ENCODE peak calls at places on chromosomes 2 and 18, in seven cellular contexts. One of them, this sample, is unnamed.

GRCh38 chr2:29920631-29921559 is 491 bp downstream of the ALK start:
- DNase-seq in fibroblast of lung: peak; percentile 1
- DNase-seq in hepatocyte: peak; percentile 38
- DNase-seq in ovary: peak; percentile 17
- DNase-seq in upper lobe of left lung: peak; percentile 72
- DNase-seq in HepG2: no peak
- DNase-seq in SK-N-SH: peak; percentile 76
- DNase-seq in this sample: peak; percentile 79

GRCh38 chr2:150605664-150606063 is 118.2 kb upstream of the RND3 start:
- DNase-seq in upper lobe of left lung: no peak
- DNase-seq in fibroblast of lung: no peak
- DNase-seq in ovary: no peak
- DNase-seq in SK-N-SH: no peak
- DNase-seq in HepG2: no peak
- DNase-seq in hepatocyte: no peak
- DNase-seq in this sample: no peak

GRCh38 chr2:68472796-68473414 is 5.5 kb downstream of the APLF start:
- DNase-seq in ovary: no peak
- DNase-seq in hepatocyte: no peak
- DNase-seq in SK-N-SH: no peak
- DNase-seq in fibroblast of lung: no peak
- DNase-seq in upper lobe of left lung: no peak
- DNase-seq in HepG2: no peak
- DNase-seq in this sample: no peak

GRCh38 chr18:9366126-9366714 is 31.6 kb downstream of the TWSG1 start:
- DNase-seq in ovary: no peak
- DNase-seq in SK-N-SH: peak; percentile 31
- DNase-seq in hepatocyte: peak; percentile 61
- DNase-seq in HepG2: no peak
- DNase-seq in fibroblast of lung: peak; percentile 44
- DNase-seq in upper lobe of left lung: no peak
- DNase-seq in this sample: peak; percentile 87

GRCh38 chr2:158619496-158619895 is 162.7 kb downstream of the PKP4 start:
- DNase-seq in HepG2: peak; percentile 70
- DNase-seq in ovary: no peak
- DNase-seq in upper lobe of left lung: no peak
- DNase-seq in fibroblast of lung: peak; percentile 31
- DNase-seq in SK-N-SH: no peak
- DNase-seq in hepatocyte: peak; percentile 14
- DNase-seq in this sample: no peak

GRCh38 chr2:26805241-26805676 is 19.4 kb downstream of the CENPA start:
- DNase-seq in ovary: no peak
- DNase-seq in upper lobe of left lung: no peak
- DNase-seq in hepatocyte: no peak
- DNase-seq in fibroblast of lung: peak; percentile 57
- DNase-seq in SK-N-SH: no peak
- DNase-seq in HepG2: no peak
- DNase-seq in this sample: no peak

GRCh38 chr18:4888251-4888650 is 308.8 kb downstream of the AKAIN1 start:
- DNase-seq in ovary: no peak
- DNase-seq in SK-N-SH: no peak
- DNase-seq in upper lobe of left lung: no peak
- DNase-seq in hepatocyte: no peak
- DNase-seq in HepG2: no peak
- DNase-seq in fibroblast of lung: no peak
- DNase-seq in this sample: no peak

GRCh38 chr2:120110507-120110906 is 97.6 kb downstream of the EPB41L5 start:
- DNase-seq in ovary: no peak
- DNase-seq in HepG2: no peak
- DNase-seq in fibroblast of lung: no peak
- DNase-seq in SK-N-SH: no peak
- DNase-seq in upper lobe of left lung: no peak
- DNase-seq in hepatocyte: no peak
- DNase-seq in this sample: no peak

GRCh38 chr18:77749189-77749588 is 499.5 kb downstream of the GALR1 start:
- DNase-seq in upper lobe of left lung: no peak
- DNase-seq in ovary: no peak
- DNase-seq in fibroblast of lung: no peak
- DNase-seq in hepatocyte: no peak
- DNase-seq in HepG2: no peak
- DNase-seq in SK-N-SH: peak; percentile 53
- DNase-seq in this sample: peak; percentile 84

GRCh38 chr2:8263931-8264330 is 417.9 kb upstream of the ID2 start:
- DNase-seq in ovary: no peak
- DNase-seq in SK-N-SH: no peak
- DNase-seq in HepG2: no peak
- DNase-seq in fibroblast of lung: no peak
- DNase-seq in hepatocyte: no peak
- DNase-seq in upper lobe of left lung: no peak
- DNase-seq in this sample: peak; percentile 44

GRCh38 chr2:121080013-121080772 is 204.8 kb downstream of the TFCP2L1 start:
- DNase-seq in HepG2: peak; percentile 61
- DNase-seq in ovary: peak; percentile 75
- DNase-seq in upper lobe of left lung: no peak
- DNase-seq in hepatocyte: peak; percentile 76
- DNase-seq in SK-N-SH: peak; percentile 85
- DNase-seq in fibroblast of lung: peak; percentile 53
- DNase-seq in this sample: peak; percentile 94

GRCh38 chr2:238558456-238559099 is 131.9 kb downstream of the ASB1 start:
- DNase-seq in ovary: no peak
- DNase-seq in fibroblast of lung: no peak
- DNase-seq in hepatocyte: no peak
- DNase-seq in HepG2: no peak
- DNase-seq in upper lobe of left lung: peak; percentile 69
- DNase-seq in SK-N-SH: no peak
- DNase-seq in this sample: no peak

GRCh38 chr2:175393851-175394250 is 212.3 kb upstream of the ATP5MC3 start:
- DNase-seq in ovary: no peak
- DNase-seq in HepG2: no peak
- DNase-seq in hepatocyte: no peak
- DNase-seq in upper lobe of left lung: no peak
- DNase-seq in SK-N-SH: no peak
- DNase-seq in fibroblast of lung: no peak
- DNase-seq in this sample: no peak

GRCh38 chr2:121253674-121254240 is 31.2 kb downstream of the TFCP2L1 start:
- DNase-seq in HepG2: no peak
- DNase-seq in upper lobe of left lung: no peak
- DNase-seq in ovary: no peak
- DNase-seq in hepatocyte: peak; percentile 1
- DNase-seq in SK-N-SH: no peak
- DNase-seq in fibroblast of lung: no peak
- DNase-seq in this sample: no peak

GRCh38 chr2:10427568-10427975 is 20.6 kb downstream of the ODC1 start:
- DNase-seq in SK-N-SH: no peak
- DNase-seq in fibroblast of lung: peak; percentile 64
- DNase-seq in upper lobe of left lung: no peak
- DNase-seq in HepG2: no peak
- DNase-seq in ovary: no peak
- DNase-seq in hepatocyte: no peak
- DNase-seq in this sample: no peak

GRCh38 chr18:33699372-33699771 is 121.4 kb downstream of the ASXL3 start:
- DNase-seq in HepG2: no peak
- DNase-seq in SK-N-SH: no peak
- DNase-seq in ovary: no peak
- DNase-seq in upper lobe of left lung: no peak
- DNase-seq in fibroblast of lung: no peak
- DNase-seq in hepatocyte: no peak
- DNase-seq in this sample: no peak

GRCh38 chr2:127175406-127175805 is 44.7 kb downstream of the CYP27C1 start:
- DNase-seq in ovary: peak; percentile 83
- DNase-seq in upper lobe of left lung: no peak
- DNase-seq in fibroblast of lung: no peak
- DNase-seq in hepatocyte: peak; percentile 72
- DNase-seq in HepG2: no peak
- DNase-seq in SK-N-SH: no peak
- DNase-seq in this sample: peak; percentile 33

GRCh38 chr2:131044078-131044756 is 49.0 kb downstream of the FAM168B start:
- DNase-seq in hepatocyte: no peak
- DNase-seq in fibroblast of lung: no peak
- DNase-seq in HepG2: no peak
- DNase-seq in upper lobe of left lung: peak; percentile 69
- DNase-seq in ovary: no peak
- DNase-seq in SK-N-SH: no peak
- DNase-seq in this sample: peak; percentile 48

GRCh38 chr18:45974088-45974536 is 7.0 kb upstream of the EPG5 start:
- DNase-seq in upper lobe of left lung: no peak
- DNase-seq in fibroblast of lung: peak; percentile 92
- DNase-seq in HepG2: peak; percentile 67
- DNase-seq in SK-N-SH: peak; percentile 57
- DNase-seq in hepatocyte: peak; percentile 75
- DNase-seq in ovary: peak; percentile 29
- DNase-seq in this sample: peak; percentile 80

GRCh38 chr2:122341007-122341406 is 585.6 kb downstream of the TSN start:
- DNase-seq in ovary: no peak
- DNase-seq in fibroblast of lung: no peak
- DNase-seq in SK-N-SH: no peak
- DNase-seq in upper lobe of left lung: no peak
- DNase-seq in HepG2: no peak
- DNase-seq in hepatocyte: no peak
- DNase-seq in this sample: no peak

GRCh38 chr2:76194376-76194775 is 483.7 kb upstream of the GCFC2 start:
- DNase-seq in HepG2: no peak
- DNase-seq in hepatocyte: no peak
- DNase-seq in upper lobe of left lung: no peak
- DNase-seq in ovary: no peak
- DNase-seq in SK-N-SH: no peak
- DNase-seq in fibroblast of lung: no peak
- DNase-seq in this sample: no peak

GRCh38 chr2:9228088-9228751 is 21.6 kb downstream of the ASAP2 start:
- DNase-seq in upper lobe of left lung: no peak
- DNase-seq in HepG2: no peak
- DNase-seq in hepatocyte: no peak
- DNase-seq in ovary: no peak
- DNase-seq in fibroblast of lung: peak; percentile 63
- DNase-seq in SK-N-SH: no peak
- DNase-seq in this sample: no peak

GRCh38 chr2:127575941-127576432 is 40.5 kb downstream of the MYO7B start:
- DNase-seq in SK-N-SH: no peak
- DNase-seq in hepatocyte: no peak
- DNase-seq in HepG2: no peak
- DNase-seq in fibroblast of lung: no peak
- DNase-seq in upper lobe of left lung: no peak
- DNase-seq in ovary: no peak
- DNase-seq in this sample: no peak

GRCh38 chr2:135736546-135736945 is 5.1 kb upstream of the UBXN4 start:
- DNase-seq in SK-N-SH: no peak
- DNase-seq in hepatocyte: no peak
- DNase-seq in upper lobe of left lung: no peak
- DNase-seq in ovary: no peak
- DNase-seq in HepG2: no peak
- DNase-seq in fibroblast of lung: no peak
- DNase-seq in this sample: no peak

GRCh38 chr18:23235336-23235735 is 100.1 kb downstream of the CABLES1 start:
- DNase-seq in fibroblast of lung: no peak
- DNase-seq in upper lobe of left lung: no peak
- DNase-seq in hepatocyte: no peak
- DNase-seq in HepG2: no peak
- DNase-seq in SK-N-SH: no peak
- DNase-seq in ovary: no peak
- DNase-seq in this sample: no peak

GRCh38 chr2:145595296-145595695 is 1075.4 kb upstream of the ZEB2 start:
- DNase-seq in upper lobe of left lung: no peak
- DNase-seq in SK-N-SH: no peak
- DNase-seq in HepG2: no peak
- DNase-seq in ovary: no peak
- DNase-seq in hepatocyte: no peak
- DNase-seq in fibroblast of lung: no peak
- DNase-seq in this sample: no peak

GRCh38 chr2:113980946-113981345 is 91.1 kb downstream of the ACTR3 start:
- DNase-seq in hepatocyte: no peak
- DNase-seq in upper lobe of left lung: no peak
- DNase-seq in SK-N-SH: no peak
- DNase-seq in HepG2: no peak
- DNase-seq in ovary: no peak
- DNase-seq in fibroblast of lung: no peak
- DNase-seq in this sample: no peak

GRCh38 chr2:119517433-119517832 is 6.8 kb downstream of the SCTR start:
- DNase-seq in ovary: no peak
- DNase-seq in SK-N-SH: peak; percentile 64
- DNase-seq in HepG2: peak; percentile 54
- DNase-seq in hepatocyte: peak; percentile 75
- DNase-seq in fibroblast of lung: peak; percentile 36
- DNase-seq in upper lobe of left lung: no peak
- DNase-seq in this sample: peak; percentile 91

GRCh38 chr2:230441188-230441897 is 25.3 kb downstream of the SP100 start:
- DNase-seq in hepatocyte: no peak
- DNase-seq in SK-N-SH: no peak
- DNase-seq in fibroblast of lung: peak; percentile 72
- DNase-seq in HepG2: no peak
- DNase-seq in upper lobe of left lung: no peak
- DNase-seq in ovary: no peak
- DNase-seq in this sample: no peak

GRCh38 chr2:191206613-191207471 is 38.4 kb upstream of the MYO1B start:
- DNase-seq in HepG2: no peak
- DNase-seq in ovary: no peak
- DNase-seq in upper lobe of left lung: no peak
- DNase-seq in SK-N-SH: no peak
- DNase-seq in hepatocyte: no peak
- DNase-seq in fibroblast of lung: no peak
- DNase-seq in this sample: no peak

GRCh38 chr2:208101716-208102631 is 22.4 kb downstream of the CRYGD start:
- DNase-seq in SK-N-SH: peak; percentile 62
- DNase-seq in fibroblast of lung: peak; percentile 40
- DNase-seq in ovary: no peak
- DNase-seq in HepG2: peak; percentile 46
- DNase-seq in upper lobe of left lung: no peak
- DNase-seq in hepatocyte: peak; percentile 56
- DNase-seq in this sample: no peak
- TF ChIP-seq CTCF in SK-N-SH: peak; percentile 71
- TF ChIP-seq CTCF in fibroblast of lung: peak; percentile 36
- TF ChIP-seq CTCF in ovary: no peak
- TF ChIP-seq CTCF in HepG2: peak; percentile 69
- TF ChIP-seq CTCF in upper lobe of left lung: no peak
- TF ChIP-seq CTCF in hepatocyte: peak; percentile 80
- TF ChIP-seq CTCF in this sample: peak; percentile 77

GRCh38 chr2:137809252-137809651 is 155.0 kb upstream of the HNMT start:
- DNase-seq in hepatocyte: no peak
- DNase-seq in HepG2: no peak
- DNase-seq in upper lobe of left lung: no peak
- DNase-seq in fibroblast of lung: no peak
- DNase-seq in ovary: no peak
- DNase-seq in SK-N-SH: no peak
- DNase-seq in this sample: no peak
- H3K27ac ChIP-seq in hepatocyte: no peak overlapping the region
- H3K27ac ChIP-seq in HepG2: no peak overlapping the region
- H3K27ac ChIP-seq in upper lobe of left lung: no peak overlapping the region
- H3K27ac ChIP-seq in fibroblast of lung: no peak overlapping the region
- H3K27ac ChIP-seq in ovary: no peak overlapping the region
- H3K27ac ChIP-seq in SK-N-SH: no peak overlapping the region
- H3K27ac ChIP-seq in this sample: no peak overlapping the region

GRCh38 chr2:105800036-105800755 is 55.5 kb downstream of the NCK2 start:
- DNase-seq in SK-N-SH: no peak
- DNase-seq in hepatocyte: peak; percentile 32
- DNase-seq in upper lobe of left lung: no peak
- DNase-seq in fibroblast of lung: peak; percentile 73
- DNase-seq in ovary: no peak
- DNase-seq in HepG2: peak; percentile 65
- DNase-seq in this sample: no peak
- H3K4me1 ChIP-seq in SK-N-SH: peaks cover 40% of the 10 kb centered on the region
- H3K4me1 ChIP-seq in hepatocyte: peaks cover 64% of the 10 kb centered on the region
- H3K4me1 ChIP-seq in upper lobe of left lung: peaks cover 85% of the 10 kb centered on the region
- H3K4me1 ChIP-seq in fibroblast of lung: peaks cover 18% of the 10 kb centered on the region
- H3K4me1 ChIP-seq in ovary: peaks cover 17% of the 10 kb centered on the region
- H3K4me1 ChIP-seq in HepG2: peaks cover 53% of the 10 kb centered on the region
- H3K4me1 ChIP-seq in this sample: peaks cover 6% of the 10 kb centered on the region

GRCh38 chr2:37984589-37984988 is 59.5 kb downstream of the RMDN2 start:
- DNase-seq in SK-N-SH: no peak
- DNase-seq in fibroblast of lung: peak; percentile 71
- DNase-seq in hepatocyte: no peak
- DNase-seq in HepG2: no peak
- DNase-seq in upper lobe of left lung: no peak
- DNase-seq in ovary: no peak
- DNase-seq in this sample: no peak
- TF ChIP-seq CTCF in SK-N-SH: peak; percentile 59
- TF ChIP-seq CTCF in fibroblast of lung: no peak
- TF ChIP-seq CTCF in hepatocyte: peak; percentile 43
- TF ChIP-seq CTCF in HepG2: no peak
- TF ChIP-seq CTCF in upper lobe of left lung: no peak
- TF ChIP-seq CTCF in ovary: no peak
- TF ChIP-seq CTCF in this sample: peak; percentile 51

This sample was measured in endodermal cell.